ENCODE peak calls at places on chromosome 12, in seven cellular contexts. One of them, this sample, is unnamed.

GRCh38 chr12:110046451-110047187 is 1.7 kb downstream of the C12orf76 start:
- DNase-seq in colonic mucosa: no peak
- DNase-seq in adrenal gland: no peak
- DNase-seq in left ventricle myocardium inferior: no peak
- DNase-seq in suprapubic skin: no peak
- DNase-seq in prostate gland: no peak
- DNase-seq in pancreas: no peak
- DNase-seq in this sample: no peak

GRCh38 chr12:52050116-52050770 is 999 bp upstream of the NR4A1 start:
- DNase-seq in colonic mucosa: peak; percentile 57
- DNase-seq in adrenal gland: peak; percentile 56
- DNase-seq in left ventricle myocardium inferior: no peak
- DNase-seq in suprapubic skin: no peak
- DNase-seq in prostate gland: no peak
- DNase-seq in pancreas: peak; percentile 81
- DNase-seq in this sample: no peak

GRCh38 chr12:91928501-91928900 is 217.1 kb downstream of the BTG1 start:
- DNase-seq in colonic mucosa: no peak
- DNase-seq in adrenal gland: no peak
- DNase-seq in left ventricle myocardium inferior: no peak
- DNase-seq in suprapubic skin: no peak
- DNase-seq in prostate gland: no peak
- DNase-seq in pancreas: no peak
- DNase-seq in this sample: no peak

GRCh38 chr12:69687390-69687789 is 11.7 kb downstream of the BEST3 start:
- DNase-seq in colonic mucosa: no peak
- DNase-seq in adrenal gland: no peak
- DNase-seq in left ventricle myocardium inferior: no peak
- DNase-seq in suprapubic skin: no peak
- DNase-seq in prostate gland: no peak
- DNase-seq in pancreas: no peak
- DNase-seq in this sample: no peak

GRCh38 chr12:69339999-69340398 is 8.2 kb upstream of the LYZ start:
- DNase-seq in colonic mucosa: no peak
- DNase-seq in adrenal gland: no peak
- DNase-seq in left ventricle myocardium inferior: no peak
- DNase-seq in suprapubic skin: no peak
- DNase-seq in prostate gland: no peak
- DNase-seq in pancreas: no peak
- DNase-seq in this sample: no peak

GRCh38 chr12:10101042-10101579 is 2.3 kb upstream of the CLEC1A start:
- DNase-seq in colonic mucosa: no peak
- DNase-seq in adrenal gland: no peak
- DNase-seq in left ventricle myocardium inferior: no peak
- DNase-seq in suprapubic skin: no peak
- DNase-seq in prostate gland: peak; percentile 55
- DNase-seq in pancreas: no peak
- DNase-seq in this sample: peak; percentile 59

GRCh38 chr12:124175731-124176130 is 119.2 kb upstream of the RFLNA start:
- DNase-seq in colonic mucosa: no peak
- DNase-seq in adrenal gland: no peak
- DNase-seq in left ventricle myocardium inferior: no peak
- DNase-seq in suprapubic skin: no peak
- DNase-seq in prostate gland: no peak
- DNase-seq in pancreas: no peak
- DNase-seq in this sample: no peak

GRCh38 chr12:110284597-110284996 is 3.5 kb downstream of the ATP2A2 start:
- DNase-seq in colonic mucosa: no peak
- DNase-seq in adrenal gland: no peak
- DNase-seq in left ventricle myocardium inferior: no peak
- DNase-seq in suprapubic skin: no peak
- DNase-seq in prostate gland: no peak
- DNase-seq in pancreas: no peak
- DNase-seq in this sample: no peak

GRCh38 chr12:53224268-53224896 is 7.6 kb downstream of the RARG start:
- DNase-seq in colonic mucosa: peak; percentile 55
- DNase-seq in adrenal gland: no peak
- DNase-seq in left ventricle myocardium inferior: no peak
- DNase-seq in suprapubic skin: no peak
- DNase-seq in prostate gland: peak; percentile 71
- DNase-seq in pancreas: peak; percentile 28
- DNase-seq in this sample: no peak

GRCh38 chr12:7431993-7432685 is 11.8 kb downstream of the CD163L1 start:
- DNase-seq in colonic mucosa: no peak
- DNase-seq in adrenal gland: no peak
- DNase-seq in left ventricle myocardium inferior: no peak
- DNase-seq in suprapubic skin: no peak
- DNase-seq in prostate gland: no peak
- DNase-seq in pancreas: no peak
- DNase-seq in this sample: no peak

GRCh38 chr12:55729592-55730446 is 1.0 kb upstream of the CD63 start:
- DNase-seq in colonic mucosa: peak; percentile 95
- DNase-seq in adrenal gland: peak; percentile 94
- DNase-seq in left ventricle myocardium inferior: peak; percentile 90
- DNase-seq in suprapubic skin: peak; percentile 96
- DNase-seq in prostate gland: peak; percentile 93
- DNase-seq in pancreas: peak; percentile 86
- DNase-seq in this sample: peak; percentile 94

GRCh38 chr12:55727643-55728184 is 1.1 kb downstream of the CD63 start:
- DNase-seq in colonic mucosa: peak; percentile 74
- DNase-seq in adrenal gland: peak; percentile 87
- DNase-seq in left ventricle myocardium inferior: peak; percentile 63
- DNase-seq in suprapubic skin: no peak
- DNase-seq in prostate gland: peak; percentile 47
- DNase-seq in pancreas: peak; percentile 84
- DNase-seq in this sample: peak; percentile 69

GRCh38 chr12:55728932-55729591 is at the start of gene CD63:
- DNase-seq in colonic mucosa: peak; percentile 91
- DNase-seq in adrenal gland: peak; percentile 92
- DNase-seq in left ventricle myocardium inferior: peak; percentile 93
- DNase-seq in suprapubic skin: peak; percentile 94
- DNase-seq in prostate gland: peak; percentile 89
- DNase-seq in pancreas: peak; percentile 92
- DNase-seq in this sample: peak; percentile 90

GRCh38 chr12:55726911-55727310 is 1.9 kb downstream of the CD63 start:
- DNase-seq in colonic mucosa: no peak
- DNase-seq in adrenal gland: no peak
- DNase-seq in left ventricle myocardium inferior: no peak
- DNase-seq in suprapubic skin: no peak
- DNase-seq in prostate gland: no peak
- DNase-seq in pancreas: no peak
- DNase-seq in this sample: no peak

DNA sequence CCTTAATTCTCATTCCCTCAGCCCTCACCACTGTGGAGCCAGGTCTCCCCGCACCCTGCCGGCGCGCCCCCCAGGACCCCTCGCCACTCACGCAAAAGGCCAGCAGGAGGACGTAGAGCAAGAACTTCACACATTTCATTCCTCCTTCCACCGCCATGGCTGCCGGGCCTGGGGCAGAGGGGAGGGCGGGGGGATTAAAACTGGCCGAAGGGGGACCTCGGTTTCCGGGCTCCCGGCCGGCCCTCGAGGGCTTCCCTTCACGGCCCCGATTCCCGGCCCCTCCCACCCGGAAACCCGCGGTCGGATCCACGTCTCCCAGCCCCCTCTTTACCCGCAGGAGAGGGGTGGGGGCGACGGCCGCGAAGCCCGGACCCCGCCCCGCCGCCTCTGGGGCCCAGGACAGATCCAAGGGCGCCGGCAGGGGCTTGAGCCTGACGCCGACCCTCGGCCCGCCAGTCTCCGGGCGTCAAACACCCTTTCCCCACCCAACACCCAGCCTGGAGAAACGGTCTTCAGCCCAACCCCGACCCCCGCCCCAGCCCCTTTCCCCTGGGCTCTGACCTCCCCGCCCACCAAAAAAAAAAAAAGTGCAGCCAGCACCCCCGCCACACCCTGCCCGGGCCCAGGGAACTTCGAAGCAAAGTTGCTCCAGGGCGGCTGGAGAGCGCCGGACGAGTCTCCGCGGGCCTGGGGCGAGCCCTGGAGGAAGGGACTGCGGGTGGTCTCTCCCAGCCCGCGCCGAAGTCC is 451 bp downstream of the CD63 start:
- DNase-seq in colonic mucosa: peak; percentile 78
- DNase-seq in adrenal gland: peak; percentile 84
- DNase-seq in left ventricle myocardium inferior: peak; percentile 87
- DNase-seq in suprapubic skin: peak; percentile 93
- DNase-seq in prostate gland: peak; percentile 75
- DNase-seq in pancreas: peak; percentile 91
- DNase-seq in this sample: peak; percentile 83
- TF ChIP-seq CTCF in colonic mucosa: no peak
- TF ChIP-seq CTCF in adrenal gland: no peak
- TF ChIP-seq CTCF in left ventricle myocardium inferior: no peak
- TF ChIP-seq CTCF in suprapubic skin: no peak
- TF ChIP-seq CTCF in prostate gland: no peak
- TF ChIP-seq CTCF in pancreas: no peak
- TF ChIP-seq CTCF in this sample: no peak

GRCh38 chr12:116216022-116216756 is 61.3 kb downstream of the MED13L start:
- DNase-seq in colonic mucosa: no peak
- DNase-seq in adrenal gland: no peak
- DNase-seq in left ventricle myocardium inferior: no peak
- DNase-seq in suprapubic skin: no peak
- DNase-seq in prostate gland: no peak
- DNase-seq in pancreas: no peak
- DNase-seq in this sample: no peak

GRCh38 chr12:116217045-116217444 is 60.4 kb downstream of the MED13L start:
- DNase-seq in colonic mucosa: no peak
- DNase-seq in adrenal gland: no peak
- DNase-seq in left ventricle myocardium inferior: no peak
- DNase-seq in suprapubic skin: no peak
- DNase-seq in prostate gland: no peak
- DNase-seq in pancreas: no peak
- DNase-seq in this sample: no peak

GRCh38 chr12:116213014-116213413 is 64.5 kb downstream of the MED13L start:
- DNase-seq in colonic mucosa: no peak
- DNase-seq in adrenal gland: no peak
- DNase-seq in left ventricle myocardium inferior: no peak
- DNase-seq in suprapubic skin: no peak
- DNase-seq in prostate gland: no peak
- DNase-seq in pancreas: no peak
- DNase-seq in this sample: no peak

GRCh38 chr12:116215021-116215420 is 62.5 kb downstream of the MED13L start:
- DNase-seq in colonic mucosa: no peak
- DNase-seq in adrenal gland: no peak
- DNase-seq in left ventricle myocardium inferior: no peak
- DNase-seq in suprapubic skin: no peak
- DNase-seq in prostate gland: no peak
- DNase-seq in pancreas: no peak
- DNase-seq in this sample: no peak

GRCh38 chr12:116213885-116214527 is 63.5 kb downstream of the MED13L start:
- DNase-seq in colonic mucosa: no peak
- DNase-seq in adrenal gland: no peak
- DNase-seq in left ventricle myocardium inferior: no peak
- DNase-seq in suprapubic skin: no peak
- DNase-seq in prostate gland: no peak
- DNase-seq in pancreas: no peak
- DNase-seq in this sample: no peak
- H3K4me1 ChIP-seq in colonic mucosa: no peaks in the 10 kb centered on the region
- H3K4me1 ChIP-seq in adrenal gland: peaks cover 52% of the 10 kb centered on the region
- H3K4me1 ChIP-seq in left ventricle myocardium inferior: peaks cover 97% of the 10 kb centered on the region
- H3K4me1 ChIP-seq in suprapubic skin: peaks cover 46% of the 10 kb centered on the region
- H3K4me1 ChIP-seq in prostate gland: no peaks in the 10 kb centered on the region
- H3K4me1 ChIP-seq in pancreas: peaks cover 16% of the 10 kb centered on the region
- H3K4me1 ChIP-seq in this sample: no peaks in the 10 kb centered on the region

DNA sequence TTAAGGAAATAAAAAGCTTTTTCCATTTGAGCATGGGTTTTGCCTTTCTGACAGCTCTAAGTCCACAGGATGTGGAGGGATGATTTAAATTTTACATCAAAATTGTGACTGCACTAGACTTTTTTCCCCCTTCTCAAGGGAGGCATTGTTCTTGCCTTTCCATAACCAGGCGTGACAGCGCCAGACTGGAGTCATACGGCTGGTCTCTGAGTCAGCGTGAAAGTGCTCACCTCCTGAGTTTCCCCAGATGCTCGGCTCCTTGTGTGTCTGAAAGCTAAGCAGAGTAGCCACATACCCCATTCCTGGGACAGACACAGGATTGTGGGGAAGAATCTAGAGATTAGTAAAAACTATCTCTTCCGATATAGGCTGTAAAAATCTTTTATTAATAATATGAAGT is 43.1 kb downstream of the SOX5 start:
- DNase-seq in colonic mucosa: no peak
- DNase-seq in adrenal gland: no peak
- DNase-seq in left ventricle myocardium inferior: no peak
- DNase-seq in suprapubic skin: no peak
- DNase-seq in prostate gland: no peak
- DNase-seq in pancreas: no peak
- DNase-seq in this sample: no peak
- TF ChIP-seq CTCF in colonic mucosa: no peak
- TF ChIP-seq CTCF in adrenal gland: no peak
- TF ChIP-seq CTCF in left ventricle myocardium inferior: no peak
- TF ChIP-seq CTCF in suprapubic skin: no peak
- TF ChIP-seq CTCF in prostate gland: no peak
- TF ChIP-seq CTCF in pancreas: no peak
- TF ChIP-seq CTCF in this sample: no peak

DNA sequence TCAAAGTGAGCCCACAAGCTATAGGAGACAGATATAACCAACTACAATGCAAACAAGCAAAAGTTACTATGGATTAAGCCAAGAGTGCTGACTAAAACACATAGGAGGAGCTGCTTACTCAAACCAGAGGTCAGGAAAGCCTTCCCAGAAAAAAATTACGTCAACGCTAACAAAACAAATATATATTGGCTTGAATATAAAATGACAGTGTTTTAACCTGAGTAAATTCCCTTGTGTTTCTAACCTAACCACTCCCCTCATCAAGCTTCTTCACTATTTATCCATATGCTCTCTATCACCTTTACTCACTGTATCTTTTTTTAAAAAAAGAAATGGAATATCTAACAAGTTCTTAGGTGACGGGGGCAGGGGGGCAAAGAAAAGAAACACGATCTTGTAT is 115.9 kb downstream of the MED13L start:
- DNase-seq in colonic mucosa: no peak
- DNase-seq in adrenal gland: no peak
- DNase-seq in left ventricle myocardium inferior: no peak
- DNase-seq in suprapubic skin: no peak
- DNase-seq in prostate gland: no peak
- DNase-seq in pancreas: no peak
- DNase-seq in this sample: no peak
- H3K4me1 ChIP-seq in colonic mucosa: peaks cover 8% of the 10 kb centered on the region
- H3K4me1 ChIP-seq in adrenal gland: peaks cover 69% of the 10 kb centered on the region
- H3K4me1 ChIP-seq in left ventricle myocardium inferior: peaks cover 90% of the 10 kb centered on the region
- H3K4me1 ChIP-seq in suprapubic skin: peaks cover 65% of the 10 kb centered on the region
- H3K4me1 ChIP-seq in prostate gland: no peaks in the 10 kb centered on the region
- H3K4me1 ChIP-seq in pancreas: peaks cover 29% of the 10 kb centered on the region
- H3K4me1 ChIP-seq in this sample: no peaks in the 10 kb centered on the region

GRCh38 chr12:75511116-75512048 is at the start of gene KRR1:
- DNase-seq in colonic mucosa: peak; percentile 95
- DNase-seq in adrenal gland: peak; percentile 97
- DNase-seq in left ventricle myocardium inferior: peak; percentile 90
- DNase-seq in suprapubic skin: peak; percentile 93
- DNase-seq in prostate gland: peak; percentile 91
- DNase-seq in pancreas: peak; percentile 84
- DNase-seq in this sample: peak; percentile 89
- TF ChIP-seq CTCF in colonic mucosa: no peak
- TF ChIP-seq CTCF in adrenal gland: no peak
- TF ChIP-seq CTCF in left ventricle myocardium inferior: peak; percentile 38
- TF ChIP-seq CTCF in suprapubic skin: no peak
- TF ChIP-seq CTCF in prostate gland: peak; percentile 29
- TF ChIP-seq CTCF in pancreas: no peak
- TF ChIP-seq CTCF in this sample: no peak

GRCh38 chr12:111803038-111803626 is 36.4 kb downstream of the ALDH2 start:
- DNase-seq in colonic mucosa: no peak
- DNase-seq in adrenal gland: no peak
- DNase-seq in left ventricle myocardium inferior: no peak
- DNase-seq in suprapubic skin: no peak
- DNase-seq in prostate gland: no peak
- DNase-seq in pancreas: no peak
- DNase-seq in this sample: no peak
- H3K4me1 ChIP-seq in colonic mucosa: no peaks in the 10 kb centered on the region
- H3K4me1 ChIP-seq in adrenal gland: no peaks in the 10 kb centered on the region
- H3K4me1 ChIP-seq in left ventricle myocardium inferior: no peaks in the 10 kb centered on the region
- H3K4me1 ChIP-seq in suprapubic skin: no peaks in the 10 kb centered on the region
- H3K4me1 ChIP-seq in prostate gland: no peaks in the 10 kb centered on the region
- H3K4me1 ChIP-seq in pancreas: no peaks in the 10 kb centered on the region
- H3K4me1 ChIP-seq in this sample: no peaks in the 10 kb centered on the region

GRCh38 chr12:42261708-42262107 is 23.7 kb upstream of the YAF2 start:
- DNase-seq in colonic mucosa: no peak
- DNase-seq in adrenal gland: no peak
- DNase-seq in left ventricle myocardium inferior: no peak
- DNase-seq in suprapubic skin: no peak
- DNase-seq in prostate gland: no peak
- DNase-seq in pancreas: no peak
- DNase-seq in this sample: no peak
- TF ChIP-seq CTCF in colonic mucosa: no peak
- TF ChIP-seq CTCF in adrenal gland: no peak
- TF ChIP-seq CTCF in left ventricle myocardium inferior: no peak
- TF ChIP-seq CTCF in suprapubic skin: no peak
- TF ChIP-seq CTCF in prostate gland: no peak
- TF ChIP-seq CTCF in pancreas: no peak
- TF ChIP-seq CTCF in this sample: no peak